ENCODE peak calls at places on chromosomes 11 and 22, in six cellular contexts. Q, N, J, E, V and A are unnamed samples.

GRCh38 chr11:58958500-58958899 is 19.2 kb downstream of the GLYATL1 start:
- DNase-seq in E (no peak), J (no peak), V (no peak), Q (peak), N (no peak), A (no peak)

GRCh38 chr22:37273126-37273845 is 9.0 kb upstream of the CYTH4 start:
- DNase-seq in N (no peak), E (no peak), V (peak), Q (no peak), J (no peak), A (no peak)

GRCh38 chr22:22073769-22074561 is 91.4 kb upstream of the TOP3B start:
- DNase-seq in Q (no peak), N (no peak), V (no peak), E (no peak), J (no peak), A (no peak)

GRCh38 chr22:38935023-38935422 is 22.4 kb upstream of the APOBEC3A start:
- DNase-seq in Q (no peak), J (peak), V (peak), N (peak), E (peak), A (peak)

GRCh38 chr22:35442471-35442870 is 42.5 kb downstream of the MCM5 start:
- DNase-seq in Q (no peak), V (no peak), J (no peak), E (no peak), N (no peak), A (no peak)

GRCh38 chr11:103923473-103923931 is 112.9 kb upstream of the DDI1 start:
- DNase-seq in Q (peak), E (no peak), J (no peak), V (no peak), N (peak), A (no peak)

GRCh38 chr11:29019960-29020683 is 911.9 kb downstream of the METTL15 start:
- DNase-seq in V (no peak), N (peak), Q (peak), E (no peak), J (no peak), A (no peak)

GRCh38 chr11:121762820-121763219 is 310.1 kb upstream of the SORL1-AS1 start:
- DNase-seq in E (no peak), V (no peak), J (peak), Q (no peak), N (peak), A (no peak)

GRCh38 chr11:65355776-65356393 is 1.3 kb downstream of the TIGD3 start:
- DNase-seq in J (peak), V (peak), E (peak), N (no peak), Q (no peak), A (peak)

GRCh38 chr11:70471254-70471653 is 72.9 kb downstream of the CTTN start:
- DNase-seq in V (no peak), E (no peak), Q (peak), J (no peak), N (peak), A (no peak)

GRCh38 chr11:120666121-120666639 is 154.6 kb downstream of the GRIK4 start:
- DNase-seq in J (no peak), N (no peak), V (no peak), Q (no peak), E (no peak), A (no peak)

GRCh38 chr11:76657824-76658170 is 12.8 kb downstream of the LRRC32 start:
- DNase-seq in E (no peak), N (no peak), Q (no peak), V (no peak), J (no peak), A (no peak)

GRCh38 chr11:6418199-6418957 is 516 bp downstream of the APBB1 start:
- DNase-seq in Q (no peak), J (no peak), E (no peak), N (no peak), V (no peak), A (no peak)

GRCh38 chr11:112632866-112633505 is 328.2 kb upstream of the NCAM1 start:
- DNase-seq in J (no peak), Q (no peak), E (no peak), N (no peak), V (no peak), A (no peak)

GRCh38 chr11:2700415-2701211 is 819 bp upstream of the KCNQ1OT1 start:
- DNase-seq in E (peak), Q (no peak), J (peak), V (peak), N (peak), A (peak)

GRCh38 chr11:17403977-17404759 is 15.7 kb upstream of the KCNJ11 start:
- DNase-seq in N (no peak), Q (no peak), E (no peak), J (no peak), V (no peak), A (no peak)

GRCh38 chr22:24379536-24379935 is 47.9 kb upstream of the ADORA2A start:
- DNase-seq in E (no peak), J (no peak), Q (no peak), V (no peak), N (no peak), A (no peak)

GRCh38 chr11:14065153-14065552 is 102.6 kb downstream of the SPON1 start:
- DNase-seq in Q (no peak), V (no peak), E (no peak), N (no peak), J (no peak), A (no peak)

GRCh38 chr11:65017927-65018326 is 4.0 kb downstream of the ARL2 start:
- DNase-seq in N (no peak), Q (no peak), V (no peak), J (no peak), E (no peak), A (no peak)

GRCh38 chr11:27388869-27389268 is 25.9 kb upstream of the CCDC34 start:
- DNase-seq in V (no peak), E (no peak), N (no peak), Q (no peak), J (no peak), A (no peak)

GRCh38 chr11:75423721-75424120 is 9.3 kb downstream of the KLHL35 start:
- DNase-seq in N (no peak), J (no peak), V (no peak), E (no peak), Q (no peak), A (no peak)

GRCh38 chr11:75427181-75427580 is 5.8 kb downstream of the KLHL35 start:
- DNase-seq in J (no peak), V (no peak), E (no peak), Q (no peak), N (no peak), A (no peak)

GRCh38 chr11:75424396-75424795 is 8.6 kb downstream of the KLHL35 start:
- DNase-seq in N (no peak), Q (no peak), E (no peak), V (no peak), J (no peak), A (no peak)

GRCh38 chr11:75426720-75427086 is 6.3 kb downstream of the KLHL35 start:
- DNase-seq in Q (no peak), N (no peak), E (no peak), V (no peak), J (no peak), A (no peak)

DNA sequence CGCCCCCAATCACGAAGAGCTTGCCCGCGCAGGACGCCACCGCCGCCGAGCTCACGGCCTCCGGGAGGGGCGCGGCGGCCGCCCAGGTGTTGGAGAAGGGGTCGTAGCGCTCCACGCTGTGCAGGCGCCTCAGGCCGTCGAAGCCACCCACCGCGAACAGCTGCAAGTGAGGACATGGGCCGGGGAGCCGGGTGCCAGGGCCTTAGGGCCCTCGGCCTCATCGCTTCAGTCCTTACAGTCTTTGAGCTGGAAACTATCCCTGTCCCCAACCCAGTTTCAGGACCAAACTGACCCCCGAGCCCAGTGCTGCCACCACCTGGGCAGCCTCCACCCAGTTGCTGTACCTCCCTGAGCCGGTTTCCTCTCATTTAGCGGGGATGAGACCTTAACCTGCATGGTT is 7.6 kb downstream of the KLHL35 start:
- DNase-seq in V (no peak), J (no peak), E (no peak), Q (no peak), N (no peak), A (no peak)
- TF ChIP-seq CTCF in V (no peak), J (no peak), E (no peak), Q (peak), N (no peak), A (no peak)

DNA sequence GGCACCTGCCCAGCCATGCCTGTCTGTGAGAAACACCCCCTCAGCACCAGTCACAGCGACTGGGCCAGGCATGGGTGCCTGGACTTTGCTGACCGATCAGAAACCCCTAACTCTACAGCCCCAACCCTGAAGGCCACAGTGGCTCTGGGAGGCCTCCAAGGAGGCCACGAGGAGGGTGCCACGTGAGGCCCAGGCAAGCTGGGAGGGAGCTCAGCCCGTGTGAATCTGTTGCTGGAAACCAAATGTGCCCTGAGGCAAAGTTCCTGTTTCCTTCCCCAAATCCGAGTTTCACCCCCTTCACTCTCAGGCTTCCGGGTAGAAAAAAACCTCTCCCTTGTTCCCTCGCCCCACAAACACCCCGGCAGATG is 1.3 kb downstream of the UNC93B1 start:
- DNase-seq in E (no peak), N (no peak), V (peak), J (no peak), Q (no peak), A (no peak)
- H3K27ac ChIP-seq in E (peak), N (peak), V (peak), J (no peak), Q (peak), A (peak)

GRCh38 chr11:102184269-102184987 is 74.2 kb downstream of the YAP1 start:
- DNase-seq in J (no peak), Q (no peak), N (no peak), E (no peak), V (no peak), A (no peak)
- TF ChIP-seq CTCF in J (no peak), Q (no peak), N (no peak), E (no peak), V (no peak), A (no peak)

DNA sequence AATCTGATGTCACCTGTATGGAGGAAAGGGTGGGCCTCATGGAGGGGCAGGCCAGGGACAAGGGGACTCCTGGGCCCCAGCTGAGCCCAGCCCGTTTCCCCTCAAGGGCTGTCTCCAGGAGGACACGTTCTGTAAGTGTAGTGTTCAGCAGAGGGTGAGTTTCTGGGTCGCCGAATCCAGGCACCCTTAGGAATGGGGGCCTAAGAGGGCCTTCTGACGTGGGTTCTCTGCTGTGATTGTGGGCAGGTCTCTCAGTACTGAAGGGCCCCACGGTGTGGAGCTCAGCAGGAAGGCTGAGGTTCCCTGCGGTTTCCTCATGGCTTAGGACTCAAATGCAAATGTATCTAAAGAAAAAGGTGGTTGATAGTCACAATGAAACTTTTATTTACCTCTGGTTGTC is 6.5 kb downstream of the PTDSS2 start:
- DNase-seq in E (no peak), N (no peak), Q (no peak), J (no peak), V (no peak), A (peak)
- H3K27ac ChIP-seq in E (no peak), N (peak), Q (no peak), J (no peak), V (no peak), A (no peak)

GRCh38 chr11:1226981-1227550 is 4.2 kb downstream of the MUC5B start:
- DNase-seq in Q (no peak), V (peak), N (no peak), J (no peak), E (no peak), A (no peak)
- TF ChIP-seq CTCF in Q (peak), V (no peak), N (no peak), J (no peak), E (no peak), A (no peak)

GRCh38 chr11:10579700-10580099 is 11.2 kb upstream of the LYVE1 start:
- DNase-seq in V (no peak), E (no peak), Q (no peak), N (no peak), J (no peak), A (no peak)

GRCh38 chr11:10580625-10581024 is 12.2 kb upstream of the LYVE1 start:
- DNase-seq in N (no peak), V (no peak), E (no peak), J (no peak), Q (no peak), A (no peak)

GRCh38 chr11:10581481-10582019 is 13.1 kb upstream of the LYVE1 start:
- DNase-seq in V (peak), E (no peak), N (peak), J (no peak), Q (no peak), A (peak)

GRCh38 chr11:10587995-10588394 is 19.5 kb upstream of the LYVE1 start:
- DNase-seq in J (no peak), E (no peak), V (no peak), Q (no peak), N (no peak), A (no peak)

GRCh38 chr11:10584071-10584501 is 15.6 kb upstream of the LYVE1 start:
- DNase-seq in E (no peak), Q (no peak), N (no peak), V (no peak), J (peak), A (no peak)
- H3K27ac ChIP-seq in E (no peak), Q (no peak), N (no peak), V (no peak), J (no peak), A (no peak)

GRCh38 chr11:7905549-7905948 is 25.5 kb downstream of the OR10A6 start:
- DNase-seq in J (no peak), E (no peak), N (no peak), V (no peak), Q (no peak), A (no peak)

GRCh38 chr11:7906481-7906880 is 24.6 kb downstream of the OR10A6 start:
- DNase-seq in N (no peak), J (no peak), V (no peak), Q (no peak), E (no peak), A (no peak)

GRCh38 chr11:7905961-7906429 is 25.1 kb downstream of the OR10A6 start:
- DNase-seq in V (peak), N (no peak), E (no peak), J (no peak), Q (no peak), A (peak)

GRCh38 chr11:7903940-7904339 is 27.1 kb downstream of the OR10A6 start:
- DNase-seq in V (no peak), E (no peak), N (no peak), J (no peak), Q (no peak), A (no peak)

DNA sequence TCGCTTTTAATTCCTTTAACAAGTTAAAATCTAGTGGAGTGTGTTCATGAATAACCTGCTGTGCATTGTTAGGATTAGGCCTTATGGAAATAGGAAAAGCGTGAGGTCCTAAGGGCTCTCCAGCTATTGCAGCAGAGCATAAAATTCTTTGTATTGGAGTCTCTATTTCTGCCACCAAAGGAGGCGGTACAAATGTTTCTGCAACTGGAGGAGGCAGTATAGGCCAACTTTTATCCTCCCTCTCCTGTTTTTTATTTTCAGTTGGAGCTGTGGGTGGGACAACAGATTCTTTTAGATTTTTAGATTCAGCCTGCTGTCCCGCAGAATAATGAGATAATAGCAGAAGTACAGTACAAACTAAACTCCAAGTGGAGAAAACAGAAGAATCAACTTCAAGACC is 26.2 kb downstream of the OR10A6 start:
- DNase-seq in V (no peak), J (no peak), N (no peak), Q (no peak), E (no peak), A (no peak)
- TF ChIP-seq CTCF in V (no peak), J (no peak), N (no peak), Q (no peak), E (no peak), A (no peak)